ENCODE peak calls at places on chromosomes 13 and 19, in nine cellular contexts. One of them, this sample, is unnamed.
A peak's percentile ranks its signal among the peaks of the same experiment; 100 is the strongest.

GRCh38 chr13:79593611-79594275 is 112.8 kb downstream of the NDFIP2 start:
- DNase-seq in iPS DF 6.9: no peak
- DNase-seq in PC-3: peak; percentile 40
- DNase-seq in psoas muscle: no peak
- DNase-seq in left lung: no peak
- DNase-seq in heart left ventricle: no peak
- DNase-seq in HAP-1: no peak
- DNase-seq in CD4-positive, alpha-beta memory T cell: no peak
- DNase-seq in upper lobe of right lung: no peak
- DNase-seq in this sample: no peak

GRCh38 chr13:110524484-110525254 is 36.9 kb downstream of the RAB20 start:
- DNase-seq in iPS DF 6.9: no peak
- DNase-seq in PC-3: peak; percentile 72
- DNase-seq in psoas muscle: no peak
- DNase-seq in left lung: peak; percentile 89
- DNase-seq in heart left ventricle: peak; percentile 82
- DNase-seq in HAP-1: no peak
- DNase-seq in CD4-positive, alpha-beta memory T cell: peak; percentile 7
- DNase-seq in upper lobe of right lung: peak; percentile 82
- DNase-seq in this sample: no peak

GRCh38 chr19:58476498-58477015 is 405 bp downstream of the ZNF446 start:
- DNase-seq in iPS DF 6.9: no peak
- DNase-seq in PC-3: no peak
- DNase-seq in psoas muscle: no peak
- DNase-seq in left lung: no peak
- DNase-seq in heart left ventricle: no peak
- DNase-seq in HAP-1: no peak
- DNase-seq in CD4-positive, alpha-beta memory T cell: no peak
- DNase-seq in upper lobe of right lung: no peak
- DNase-seq in this sample: no peak

GRCh38 chr19:54469496-54469934 is 3.6 kb downstream of the CDC42EP5 start:
- DNase-seq in iPS DF 6.9: no peak
- DNase-seq in PC-3: no peak
- DNase-seq in psoas muscle: peak; percentile 79
- DNase-seq in left lung: no peak
- DNase-seq in heart left ventricle: peak; percentile 82
- DNase-seq in HAP-1: no peak
- DNase-seq in CD4-positive, alpha-beta memory T cell: no peak
- DNase-seq in upper lobe of right lung: no peak
- DNase-seq in this sample: no peak

GRCh38 chr19:40610396-40611064 is 9.4 kb downstream of the LTBP4 start:
- DNase-seq in iPS DF 6.9: no peak
- DNase-seq in PC-3: no peak
- DNase-seq in psoas muscle: peak; percentile 88
- DNase-seq in left lung: peak; percentile 87
- DNase-seq in heart left ventricle: no peak
- DNase-seq in HAP-1: no peak
- DNase-seq in CD4-positive, alpha-beta memory T cell: peak; percentile 81
- DNase-seq in upper lobe of right lung: peak; percentile 87
- DNase-seq in this sample: no peak

GRCh38 chr19:19094513-19094912 is 30.7 kb downstream of the SLC25A42 start:
- DNase-seq in iPS DF 6.9: no peak
- DNase-seq in PC-3: no peak
- DNase-seq in psoas muscle: no peak
- DNase-seq in left lung: no peak
- DNase-seq in heart left ventricle: no peak
- DNase-seq in HAP-1: no peak
- DNase-seq in CD4-positive, alpha-beta memory T cell: no peak
- DNase-seq in upper lobe of right lung: no peak
- DNase-seq in this sample: no peak

GRCh38 chr13:90591927-90592268 is 755.6 kb upstream of the MIR17HG start:
- DNase-seq in iPS DF 6.9: no peak
- DNase-seq in PC-3: no peak
- DNase-seq in psoas muscle: no peak
- DNase-seq in left lung: no peak
- DNase-seq in heart left ventricle: no peak
- DNase-seq in HAP-1: no peak
- DNase-seq in CD4-positive, alpha-beta memory T cell: no peak
- DNase-seq in upper lobe of right lung: no peak
- DNase-seq in this sample: no peak

GRCh38 chr13:64180756-64181155 is 2765.1 kb upstream of the PCDH20 start:
- DNase-seq in iPS DF 6.9: no peak
- DNase-seq in PC-3: no peak
- DNase-seq in psoas muscle: no peak
- DNase-seq in left lung: no peak
- DNase-seq in heart left ventricle: no peak
- DNase-seq in HAP-1: no peak
- DNase-seq in CD4-positive, alpha-beta memory T cell: no peak
- DNase-seq in upper lobe of right lung: no peak
- DNase-seq in this sample: no peak

GRCh38 chr13:43835701-43836100 is 43.8 kb downstream of the CCDC122 start:
- DNase-seq in iPS DF 6.9: no peak
- DNase-seq in PC-3: no peak
- DNase-seq in psoas muscle: no peak
- DNase-seq in left lung: no peak
- DNase-seq in heart left ventricle: no peak
- DNase-seq in HAP-1: no peak
- DNase-seq in CD4-positive, alpha-beta memory T cell: no peak
- DNase-seq in upper lobe of right lung: no peak
- DNase-seq in this sample: no peak

GRCh38 chr19:290539-291521 is at the start of gene PLPP2:
- DNase-seq in iPS DF 6.9: peak; percentile 80
- DNase-seq in PC-3: no peak
- DNase-seq in psoas muscle: peak; percentile 45
- DNase-seq in left lung: peak; percentile 81
- DNase-seq in heart left ventricle: peak; percentile 63
- DNase-seq in HAP-1: no peak
- DNase-seq in CD4-positive, alpha-beta memory T cell: no peak
- DNase-seq in upper lobe of right lung: peak; percentile 80
- DNase-seq in this sample: peak; percentile 88

GRCh38 chr19:662207-662961 is 630 bp downstream of the RNF126 start:
- DNase-seq in iPS DF 6.9: no peak
- DNase-seq in PC-3: peak; percentile 38
- DNase-seq in psoas muscle: peak; percentile 71
- DNase-seq in left lung: peak; percentile 91
- DNase-seq in heart left ventricle: peak; percentile 72
- DNase-seq in HAP-1: peak; percentile 30
- DNase-seq in CD4-positive, alpha-beta memory T cell: peak; percentile 77
- DNase-seq in upper lobe of right lung: peak; percentile 84
- DNase-seq in this sample: no peak

GRCh38 chr19:40231544-40232424 is 5.3 kb upstream of the CCNP start:
- DNase-seq in iPS DF 6.9: peak; percentile 35
- DNase-seq in PC-3: no peak
- DNase-seq in psoas muscle: no peak
- DNase-seq in left lung: no peak
- DNase-seq in heart left ventricle: peak; percentile 62
- DNase-seq in HAP-1: no peak
- DNase-seq in CD4-positive, alpha-beta memory T cell: no peak
- DNase-seq in upper lobe of right lung: no peak
- DNase-seq in this sample: no peak

GRCh38 chr19:18100710-18101109 is 3.1 kb downstream of the MAST3 start:
- DNase-seq in iPS DF 6.9: no peak
- DNase-seq in PC-3: no peak
- DNase-seq in psoas muscle: no peak
- DNase-seq in left lung: no peak
- DNase-seq in heart left ventricle: no peak
- DNase-seq in HAP-1: no peak
- DNase-seq in CD4-positive, alpha-beta memory T cell: no peak
- DNase-seq in upper lobe of right lung: no peak
- DNase-seq in this sample: no peak

GRCh38 chr13:53382008-53382407 is 353.4 kb downstream of the OLFM4 start:
- DNase-seq in iPS DF 6.9: peak; percentile 35
- DNase-seq in PC-3: no peak
- DNase-seq in psoas muscle: no peak
- DNase-seq in left lung: no peak
- DNase-seq in heart left ventricle: no peak
- DNase-seq in HAP-1: no peak
- DNase-seq in CD4-positive, alpha-beta memory T cell: no peak
- DNase-seq in upper lobe of right lung: no peak
- DNase-seq in this sample: no peak

GRCh38 chr13:35771898-35772297 is 295.4 kb upstream of the MAB21L1 start:
- DNase-seq in iPS DF 6.9: no peak
- DNase-seq in PC-3: peak; percentile 72
- DNase-seq in psoas muscle: no peak
- DNase-seq in left lung: no peak
- DNase-seq in heart left ventricle: no peak
- DNase-seq in HAP-1: no peak
- DNase-seq in CD4-positive, alpha-beta memory T cell: no peak
- DNase-seq in upper lobe of right lung: no peak
- DNase-seq in this sample: no peak

GRCh38 chr13:20546559-20546958 is 20.4 kb upstream of the IFT88 start:
- DNase-seq in iPS DF 6.9: no peak
- DNase-seq in PC-3: no peak
- DNase-seq in psoas muscle: no peak
- DNase-seq in left lung: no peak
- DNase-seq in heart left ventricle: no peak
- DNase-seq in HAP-1: no peak
- DNase-seq in CD4-positive, alpha-beta memory T cell: no peak
- DNase-seq in upper lobe of right lung: no peak
- DNase-seq in this sample: no peak

GRCh38 chr19:31882709-31883108 is 462.7 kb upstream of the ZNF507 start:
- DNase-seq in iPS DF 6.9: no peak
- DNase-seq in PC-3: no peak
- DNase-seq in psoas muscle: no peak
- DNase-seq in left lung: no peak
- DNase-seq in heart left ventricle: no peak
- DNase-seq in HAP-1: no peak
- DNase-seq in CD4-positive, alpha-beta memory T cell: no peak
- DNase-seq in upper lobe of right lung: no peak
- DNase-seq in this sample: no peak

GRCh38 chr19:5222178-5222577 is 118.4 kb downstream of the PTPRS start:
- DNase-seq in iPS DF 6.9: no peak
- DNase-seq in PC-3: no peak
- DNase-seq in psoas muscle: no peak
- DNase-seq in left lung: no peak
- DNase-seq in heart left ventricle: no peak
- DNase-seq in HAP-1: no peak
- DNase-seq in CD4-positive, alpha-beta memory T cell: no peak
- DNase-seq in upper lobe of right lung: no peak
- DNase-seq in this sample: no peak

GRCh38 chr19:5219551-5220304 is 120.9 kb downstream of the PTPRS start:
- DNase-seq in iPS DF 6.9: no peak
- DNase-seq in PC-3: no peak
- DNase-seq in psoas muscle: no peak
- DNase-seq in left lung: no peak
- DNase-seq in heart left ventricle: no peak
- DNase-seq in HAP-1: no peak
- DNase-seq in CD4-positive, alpha-beta memory T cell: no peak
- DNase-seq in upper lobe of right lung: no peak
- DNase-seq in this sample: no peak

GRCh38 chr19:5220361-5220760 is 120.3 kb downstream of the PTPRS start:
- DNase-seq in iPS DF 6.9: no peak
- DNase-seq in PC-3: no peak
- DNase-seq in psoas muscle: no peak
- DNase-seq in left lung: no peak
- DNase-seq in heart left ventricle: no peak
- DNase-seq in HAP-1: no peak
- DNase-seq in CD4-positive, alpha-beta memory T cell: no peak
- DNase-seq in upper lobe of right lung: no peak
- DNase-seq in this sample: no peak

GRCh38 chr19:5218963-5219530 is 121.6 kb downstream of the PTPRS start:
- DNase-seq in iPS DF 6.9: no peak
- DNase-seq in PC-3: no peak
- DNase-seq in psoas muscle: no peak
- DNase-seq in left lung: no peak
- DNase-seq in heart left ventricle: no peak
- DNase-seq in HAP-1: no peak
- DNase-seq in CD4-positive, alpha-beta memory T cell: no peak
- DNase-seq in upper lobe of right lung: no peak
- DNase-seq in this sample: no peak

GRCh38 chr19:5220866-5221265 is 119.7 kb downstream of the PTPRS start:
- DNase-seq in iPS DF 6.9: no peak
- DNase-seq in PC-3: no peak
- DNase-seq in psoas muscle: no peak
- DNase-seq in left lung: no peak
- DNase-seq in heart left ventricle: no peak
- DNase-seq in HAP-1: no peak
- DNase-seq in CD4-positive, alpha-beta memory T cell: no peak
- DNase-seq in upper lobe of right lung: no peak
- DNase-seq in this sample: no peak
- H3K36me3 ChIP-seq in iPS DF 6.9: peaks cover 59% of the 10 kb centered on the region
- H3K36me3 ChIP-seq in PC-3: peaks cover 23% of the 10 kb centered on the region
- H3K36me3 ChIP-seq in psoas muscle: no peaks in the 10 kb centered on the region
- H3K36me3 ChIP-seq in left lung: no peaks in the 10 kb centered on the region
- H3K36me3 ChIP-seq in heart left ventricle: peaks cover 49% of the 10 kb centered on the region
- H3K36me3 ChIP-seq in HAP-1: peaks cover 49% of the 10 kb centered on the region
- H3K36me3 ChIP-seq in CD4-positive, alpha-beta memory T cell: no peaks in the 10 kb centered on the region
- H3K36me3 ChIP-seq in upper lobe of right lung: peaks cover 35% of the 10 kb centered on the region
- H3K36me3 ChIP-seq in this sample: peaks cover 18% of the 10 kb centered on the region

GRCh38 chr19:5593245-5593962 is 25.7 kb upstream of the TINCR start:
- DNase-seq in iPS DF 6.9: no peak
- DNase-seq in PC-3: no peak
- DNase-seq in psoas muscle: peak; percentile 47
- DNase-seq in left lung: no peak
- DNase-seq in heart left ventricle: no peak
- DNase-seq in HAP-1: no peak
- DNase-seq in CD4-positive, alpha-beta memory T cell: no peak
- DNase-seq in upper lobe of right lung: no peak
- DNase-seq in this sample: no peak
- H3K36me3 ChIP-seq in iPS DF 6.9: peaks cover 66% of the 10 kb centered on the region
- H3K36me3 ChIP-seq in PC-3: peaks cover 94% of the 10 kb centered on the region
- H3K36me3 ChIP-seq in psoas muscle: peaks cover 17% of the 10 kb centered on the region
- H3K36me3 ChIP-seq in left lung: no peaks in the 10 kb centered on the region
- H3K36me3 ChIP-seq in heart left ventricle: peaks cover 100% of the 10 kb centered on the region
- H3K36me3 ChIP-seq in HAP-1: peaks cover 91% of the 10 kb centered on the region
- H3K36me3 ChIP-seq in CD4-positive, alpha-beta memory T cell: peaks cover 96% of the 10 kb centered on the region
- H3K36me3 ChIP-seq in upper lobe of right lung: peaks cover 100% of the 10 kb centered on the region
- H3K36me3 ChIP-seq in this sample: peaks cover 39% of the 10 kb centered on the region

GRCh38 chr13:107113387-107113786 is 545.5 kb upstream of the ARGLU1 start:
- DNase-seq in iPS DF 6.9: no peak
- DNase-seq in PC-3: no peak
- DNase-seq in psoas muscle: no peak
- DNase-seq in left lung: no peak
- DNase-seq in heart left ventricle: no peak
- DNase-seq in HAP-1: no peak
- DNase-seq in CD4-positive, alpha-beta memory T cell: no peak
- DNase-seq in upper lobe of right lung: no peak
- DNase-seq in this sample: no peak
- H3K36me3 ChIP-seq in iPS DF 6.9: no peaks in the 10 kb centered on the region
- H3K36me3 ChIP-seq in PC-3: no peaks in the 10 kb centered on the region
- H3K36me3 ChIP-seq in psoas muscle: no peaks in the 10 kb centered on the region
- H3K36me3 ChIP-seq in left lung: no peaks in the 10 kb centered on the region
- H3K36me3 ChIP-seq in heart left ventricle: no peaks in the 10 kb centered on the region
- H3K36me3 ChIP-seq in HAP-1: no peaks in the 10 kb centered on the region
- H3K36me3 ChIP-seq in CD4-positive, alpha-beta memory T cell: no peaks in the 10 kb centered on the region
- H3K36me3 ChIP-seq in upper lobe of right lung: no peaks in the 10 kb centered on the region
- H3K36me3 ChIP-seq in this sample: no peaks in the 10 kb centered on the region

GRCh38 chr19:43960411-43960810 is 9.4 kb downstream of the ZNF221 start:
- DNase-seq in iPS DF 6.9: no peak
- DNase-seq in PC-3: no peak
- DNase-seq in psoas muscle: no peak
- DNase-seq in left lung: no peak
- DNase-seq in heart left ventricle: no peak
- DNase-seq in HAP-1: no peak
- DNase-seq in CD4-positive, alpha-beta memory T cell: no peak
- DNase-seq in upper lobe of right lung: no peak
- DNase-seq in this sample: no peak

GRCh38 chr19:43956827-43957226 is 5.8 kb downstream of the ZNF221 start:
- DNase-seq in iPS DF 6.9: no peak
- DNase-seq in PC-3: no peak
- DNase-seq in psoas muscle: no peak
- DNase-seq in left lung: no peak
- DNase-seq in heart left ventricle: no peak
- DNase-seq in HAP-1: no peak
- DNase-seq in CD4-positive, alpha-beta memory T cell: no peak
- DNase-seq in upper lobe of right lung: no peak
- DNase-seq in this sample: no peak

GRCh38 chr19:43957891-43958290 is 6.9 kb downstream of the ZNF221 start:
- DNase-seq in iPS DF 6.9: no peak
- DNase-seq in PC-3: no peak
- DNase-seq in psoas muscle: no peak
- DNase-seq in left lung: no peak
- DNase-seq in heart left ventricle: no peak
- DNase-seq in HAP-1: no peak
- DNase-seq in CD4-positive, alpha-beta memory T cell: no peak
- DNase-seq in upper lobe of right lung: no peak
- DNase-seq in this sample: no peak
- H3K36me3 ChIP-seq in iPS DF 6.9: no peaks in the 10 kb centered on the region
- H3K36me3 ChIP-seq in PC-3: no peaks in the 10 kb centered on the region
- H3K36me3 ChIP-seq in psoas muscle: peaks cover 4% of the 10 kb centered on the region
- H3K36me3 ChIP-seq in left lung: no peaks in the 10 kb centered on the region
- H3K36me3 ChIP-seq in heart left ventricle: no peaks in the 10 kb centered on the region
- H3K36me3 ChIP-seq in HAP-1: no peaks in the 10 kb centered on the region
- H3K36me3 ChIP-seq in CD4-positive, alpha-beta memory T cell: no peaks in the 10 kb centered on the region
- H3K36me3 ChIP-seq in upper lobe of right lung: no peaks in the 10 kb centered on the region
- H3K36me3 ChIP-seq in this sample: no peaks in the 10 kb centered on the region